ENCODE peak calls at places on chromosomes 3 and 15, in six cellular contexts. A is Panc1, Y is HL-60, F is A549, W is HCT116, D is GM23338. J is an unnamed sample.

GRCh38 chr15:44102675-44103254 is 92.3 kb downstream of the FRMD5 start:
- DNase-seq in A (peak; percentile 97), Y (no peak), F (peak; percentile 71), W (peak; percentile 93), D (no peak), J (no peak)

GRCh38 chr3:47017504-47018268 is 38.2 kb downstream of the NBEAL2 start:
- DNase-seq in A (no peak), Y (no peak), F (no peak), W (no peak), D (peak; percentile 45), J (no peak)

GRCh38 chr15:77632760-77633133 is at the start of gene LINGO1:
- DNase-seq in A (no peak), Y (peak; percentile 8), F (peak; percentile 37), W (no peak), D (peak; percentile 81), J (no peak)

GRCh38 chr3:48398701-48399386 is 26.8 kb downstream of the FBXW12 start:
- DNase-seq in A (no peak), Y (no peak), F (no peak), W (no peak), D (no peak), J (no peak)

GRCh38 chr3:129583289-129583688 is 23.2 kb downstream of the PLXND1 start:
- DNase-seq in A (no peak), Y (no peak), F (no peak), W (no peak), D (no peak), J (no peak)

GRCh38 chr3:9673082-9673481 is 23.8 kb downstream of the MTMR14 start:
- DNase-seq in A (no peak), Y (no peak), F (no peak), W (no peak), D (no peak), J (no peak)

GRCh38 chr15:31013863-31014607 is 22.6 kb upstream of the MTMR10 start:
- DNase-seq in A (no peak), Y (no peak), F (no peak), W (no peak), D (peak; percentile 11), J (peak; percentile 65)

GRCh38 chr15:59996498-59997041 is 7.5 kb upstream of the FOXB1 start:
- DNase-seq in A (no peak), Y (no peak), F (no peak), W (no peak), D (peak; percentile 64), J (no peak)

GRCh38 chr3:116552261-116552660 is 107.0 kb upstream of the LSAMP start:
- DNase-seq in A (no peak), Y (no peak), F (no peak), W (no peak), D (no peak), J (no peak)

GRCh38 chr3:182979719-182980191 is 583 bp downstream of the DCUN1D1 start:
- DNase-seq in A (no peak), Y (no peak), F (peak; percentile 9), W (no peak), D (peak; percentile 68), J (no peak)

GRCh38 chr15:59298255-59298856 is 74.3 kb downstream of the MYO1E start:
- DNase-seq in A (no peak), Y (no peak), F (no peak), W (peak; percentile 78), D (no peak), J (peak; percentile 99)

GRCh38 chr15:43517354-43518072 is at the start of gene MAP1A:
- DNase-seq in A (no peak), Y (no peak), F (no peak), W (no peak), D (peak; percentile 58), J (no peak)

GRCh38 chr3:150135321-150135721 is 164.6 kb upstream of the PFN2 start:
- DNase-seq in A (no peak), Y (no peak), F (no peak), W (no peak), D (no peak), J (no peak)

GRCh38 chr3:8879347-8879944 is 83.8 kb downstream of the RAD18 start:
- DNase-seq in A (no peak), Y (no peak), F (no peak), W (no peak), D (no peak), J (no peak)

GRCh38 chr15:39756806-39757522 is 25.7 kb downstream of the FSIP1 start:
- DNase-seq in A (peak; percentile 35), Y (no peak), F (peak; percentile 65), W (peak; percentile 47), D (peak; percentile 88), J (no peak)

GRCh38 chr3:171026584-171027293 is at the start of gene SLC2A2:
- DNase-seq in A (no peak), Y (no peak), F (no peak), W (no peak), D (no peak), J (no peak)

GRCh38 chr3:47485812-47486211 is 10.1 kb upstream of the SCAP start:
- DNase-seq in A (no peak), Y (no peak), F (no peak), W (no peak), D (no peak), J (no peak)

GRCh38 chr15:91866971-91867372 is 13.5 kb downstream of the SLCO3A1 start:
- DNase-seq in A (no peak), Y (no peak), F (no peak), W (no peak), D (no peak), J (no peak)

GRCh38 chr3:8635625-8636024 is 9.0 kb downstream of the SSUH2 start:
- DNase-seq in A (no peak), Y (no peak), F (no peak), W (no peak), D (peak; percentile 56), J (no peak)

GRCh38 chr15:58604455-58604923 is 145.0 kb downstream of the ADAM10 start:
- DNase-seq in A (no peak), Y (no peak), F (no peak), W (no peak), D (no peak), J (no peak)

GRCh38 chr3:107813066-107813465 is 277.8 kb downstream of the CD47 start:
- DNase-seq in A (no peak), Y (no peak), F (no peak), W (no peak), D (no peak), J (no peak)

GRCh38 chr3:51436998-51437639 is 46.0 kb downstream of the RBM15B start:
- DNase-seq in A (no peak), Y (no peak), F (no peak), W (no peak), D (no peak), J (no peak)

GRCh38 chr15:84946772-84947489 is 34.7 kb upstream of the PDE8A start:
- DNase-seq in A (no peak), Y (no peak), F (no peak), W (no peak), D (no peak), J (no peak)

GRCh38 chr15:84950570-84951111 is 31.0 kb upstream of the PDE8A start:
- DNase-seq in A (no peak), Y (no peak), F (no peak), W (no peak), D (no peak), J (no peak)

GRCh38 chr15:84947947-84948830 is 33.5 kb upstream of the PDE8A start:
- DNase-seq in A (no peak), Y (no peak), F (peak; percentile 43), W (no peak), D (no peak), J (no peak)

GRCh38 chr15:84949043-84949442 is 32.6 kb upstream of the PDE8A start:
- DNase-seq in A (no peak), Y (no peak), F (no peak), W (no peak), D (no peak), J (no peak)

GRCh38 chr15:84949845-84950569 is 31.6 kb upstream of the PDE8A start:
- DNase-seq in A (no peak), Y (no peak), F (no peak), W (no peak), D (no peak), J (no peak)
- TF ChIP-seq REST in A (no peak), Y (no peak), F (no peak), W (no peak), D (no peak), J (no peak)

DNA sequence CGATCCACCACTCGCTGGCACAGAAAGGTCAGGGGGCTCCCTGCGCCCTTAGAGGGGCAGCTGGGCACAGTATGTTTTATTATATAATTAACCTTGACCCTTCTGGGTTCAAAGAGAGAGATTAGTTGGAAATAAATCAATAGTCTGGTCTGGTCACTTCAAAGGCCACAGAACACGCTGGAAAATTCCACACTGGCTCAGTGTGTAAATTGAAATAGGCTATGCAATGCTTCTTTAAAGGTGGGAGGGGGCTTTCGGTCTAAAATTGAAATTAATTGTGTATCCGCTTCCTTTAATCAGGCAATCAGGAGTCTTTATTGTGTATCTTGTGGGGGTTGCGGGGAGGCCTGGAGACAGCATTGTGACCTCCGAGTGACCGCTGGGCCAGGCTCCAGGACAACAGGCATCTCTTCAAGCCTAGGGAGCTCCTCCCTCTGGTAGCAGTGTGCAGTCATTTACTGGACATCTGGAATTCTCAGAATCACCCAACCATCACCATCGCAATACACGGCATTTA is 8.0 kb downstream of the RNU5B-1 start:
- DNase-seq in A (no peak), Y (no peak), F (no peak), W (no peak), D (no peak), J (no peak)
- TF ChIP-seq REST in A (no peak), Y (no peak), F (no peak), W (no peak), D (no peak), J (no peak)

GRCh38 chr15:87728998-87729397 is 527.5 kb downstream of the NTRK3 start:
- DNase-seq in A (no peak), Y (no peak), F (no peak), W (no peak), D (no peak), J (no peak)

GRCh38 chr15:87720235-87720634 is 536.3 kb downstream of the NTRK3 start:
- DNase-seq in A (no peak), Y (no peak), F (no peak), W (no peak), D (no peak), J (no peak)

GRCh38 chr15:87722941-87723691 is 533.4 kb downstream of the NTRK3 start:
- DNase-seq in A (no peak), Y (no peak), F (no peak), W (no peak), D (peak; percentile 14), J (no peak)

GRCh38 chr15:87724330-87724729 is 532.2 kb downstream of the NTRK3 start:
- DNase-seq in A (no peak), Y (peak; percentile 88), F (no peak), W (no peak), D (no peak), J (no peak)
- TF ChIP-seq REST in A (no peak), Y (no peak), F (no peak), W (no peak), D (no peak), J (no peak)

DNA sequence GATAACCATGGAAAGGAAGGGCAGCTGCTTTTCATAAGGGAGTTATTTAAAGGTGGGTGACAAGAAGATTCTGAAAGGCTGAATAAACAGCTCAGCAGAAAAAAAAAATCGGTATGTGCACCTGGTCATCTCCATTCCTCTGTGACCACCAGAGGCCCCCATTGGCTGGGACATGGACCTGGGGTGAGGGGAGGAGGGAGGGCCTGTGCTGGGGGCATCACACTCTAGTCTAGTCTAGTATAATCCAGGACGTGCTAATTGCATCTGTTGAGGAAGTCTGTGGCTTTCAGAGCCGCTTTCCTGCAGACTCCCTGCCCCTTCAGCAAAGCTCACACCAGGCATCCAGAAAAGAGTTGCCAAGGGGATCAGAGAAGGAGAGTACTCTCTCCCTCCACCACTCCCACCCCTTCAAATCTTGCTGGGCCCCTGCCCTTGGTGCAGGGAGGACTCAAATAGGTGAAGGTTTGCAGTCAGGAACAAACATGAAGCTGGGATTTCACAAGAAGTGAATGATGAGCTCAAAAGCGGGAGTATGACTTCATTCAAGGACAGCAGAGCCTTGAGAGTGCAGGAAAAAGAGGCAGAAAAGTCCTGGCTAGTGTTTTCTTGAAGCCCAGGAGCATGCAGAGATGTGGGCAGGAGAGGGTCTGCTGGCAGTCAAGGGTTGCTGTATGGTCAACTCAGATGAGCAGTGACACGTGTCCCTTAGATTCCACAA is 167.6 kb upstream of the NDN start:
- DNase-seq in A (no peak), Y (no peak), F (no peak), W (no peak), D (peak; percentile 48), J (no peak)
- TF ChIP-seq REST in A (no peak), Y (no peak), F (no peak), W (no peak), D (no peak), J (no peak)

J was measured in GM12878.